ENCODE peak calls at places on chromosomes 5 and 9, in five cellular contexts. One of them, this sample, is unnamed. For H3K9me3, the result is how much of the 10 kb centered on the place peaks cover.

GRCh38 chr5:37015795-37016666 is 139.5 kb downstream of the NIPBL start:
- DNase-seq in stomach: no peak
- DNase-seq in GM23248: peak
- DNase-seq in PC-9: no peak
- DNase-seq in HepG2: no peak
- DNase-seq in this sample: peak

GRCh38 chr5:9533096-9533495 is 12.8 kb downstream of the SEMA5A start:
- DNase-seq in stomach: no peak
- DNase-seq in GM23248: no peak
- DNase-seq in PC-9: no peak
- DNase-seq in HepG2: no peak
- DNase-seq in this sample: peak

GRCh38 chr5:157252741-157253465 is 13.0 kb upstream of the CYFIP2 start:
- DNase-seq in stomach: no peak
- DNase-seq in GM23248: peak
- DNase-seq in PC-9: no peak
- DNase-seq in HepG2: no peak
- DNase-seq in this sample: peak

GRCh38 chr9:100087218-100087617 is 11.6 kb downstream of the ERP44 start:
- DNase-seq in stomach: no peak
- DNase-seq in GM23248: no peak
- DNase-seq in PC-9: no peak
- DNase-seq in HepG2: no peak
- DNase-seq in this sample: no peak

GRCh38 chr9:131635285-131635684 is 90.0 kb downstream of the PRRT1B start:
- DNase-seq in stomach: peak
- DNase-seq in GM23248: peak
- DNase-seq in PC-9: peak
- DNase-seq in HepG2: peak
- DNase-seq in this sample: peak

GRCh38 chr9:123848447-123849085 is 81.4 kb downstream of the DENND1A start:
- DNase-seq in stomach: no peak
- DNase-seq in GM23248: no peak
- DNase-seq in PC-9: no peak
- DNase-seq in HepG2: no peak
- DNase-seq in this sample: no peak

GRCh38 chr9:37197158-37198033 is 77.0 kb downstream of the ZCCHC7 start:
- DNase-seq in stomach: no peak
- DNase-seq in GM23248: peak
- DNase-seq in PC-9: no peak
- DNase-seq in HepG2: no peak
- DNase-seq in this sample: peak

GRCh38 chr5:173557123-173557903 is 59.1 kb downstream of the BOD1 start:
- DNase-seq in stomach: no peak
- DNase-seq in GM23248: no peak
- DNase-seq in PC-9: no peak
- DNase-seq in HepG2: no peak
- DNase-seq in this sample: no peak

GRCh38 chr9:33177633-33178032 is 10.5 kb upstream of the B4GALT1 start:
- DNase-seq in stomach: no peak
- DNase-seq in GM23248: no peak
- DNase-seq in PC-9: no peak
- DNase-seq in HepG2: no peak
- DNase-seq in this sample: no peak

GRCh38 chr5:135461752-135462151 is 9.6 kb upstream of the TIFAB start:
- DNase-seq in stomach: no peak
- DNase-seq in GM23248: no peak
- DNase-seq in PC-9: no peak
- DNase-seq in HepG2: no peak
- DNase-seq in this sample: no peak

GRCh38 chr5:180251141-180251540 is 40.7 kb downstream of the MAPK9 start:
- DNase-seq in stomach: no peak
- DNase-seq in GM23248: no peak
- DNase-seq in PC-9: no peak
- DNase-seq in HepG2: no peak
- DNase-seq in this sample: no peak
- H3K9me3 ChIP-seq in stomach: half or more
- H3K9me3 ChIP-seq in GM23248: under half
- H3K9me3 ChIP-seq in PC-9: under half
- H3K9me3 ChIP-seq in HepG2: under half
- H3K9me3 ChIP-seq in this sample: half or more

DNA sequence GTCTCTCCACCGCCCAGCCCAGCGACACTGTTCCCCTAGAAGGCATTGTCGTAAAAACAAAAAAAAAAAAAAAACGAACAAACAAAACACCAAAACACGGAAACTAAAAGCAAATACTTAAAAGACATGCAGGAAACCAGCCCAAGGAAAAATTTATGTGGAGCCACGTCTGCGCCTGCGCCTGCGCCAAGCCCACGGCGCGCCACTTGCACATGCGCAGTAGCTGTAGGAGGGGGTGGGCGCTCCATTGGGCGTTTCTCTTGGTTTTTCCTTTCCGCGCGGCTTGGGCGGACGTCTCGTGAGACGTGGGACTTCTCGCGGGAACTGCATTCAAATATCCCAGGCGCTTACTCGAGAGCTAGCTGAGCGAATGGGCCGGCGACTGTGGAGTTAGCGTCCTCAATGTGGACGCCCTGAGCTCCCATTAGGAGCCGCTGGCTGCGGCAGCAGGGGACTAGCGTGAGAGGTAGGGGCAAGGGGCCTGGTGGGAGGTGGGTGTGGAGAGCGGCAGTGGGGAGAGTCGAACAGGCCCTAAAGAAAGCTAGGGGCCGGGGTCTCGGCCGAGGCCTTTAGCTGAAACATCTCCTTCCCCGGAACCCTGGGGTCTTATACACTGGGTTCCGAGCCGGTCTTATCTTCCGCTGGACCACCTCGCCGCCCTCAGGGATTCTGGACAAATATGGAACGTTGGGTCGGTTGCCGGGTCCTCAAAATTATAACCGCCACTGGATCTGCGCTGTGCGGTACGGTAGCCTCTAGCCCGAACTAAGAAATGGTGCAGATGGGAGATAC is at the start of gene SPDL1:
- DNase-seq in stomach: peak
- DNase-seq in GM23248: peak
- DNase-seq in PC-9: peak
- DNase-seq in HepG2: peak
- DNase-seq in this sample: peak
- H3K4me3 ChIP-seq in stomach: peak
- H3K4me3 ChIP-seq in GM23248: peak
- H3K4me3 ChIP-seq in PC-9: peak
- H3K4me3 ChIP-seq in HepG2: peak
- H3K4me3 ChIP-seq in this sample: peak

GRCh38 chr5:140780512-140780911 is 5.4 kb upstream of the PCDHA1 start:
- DNase-seq in stomach: no peak
- DNase-seq in GM23248: no peak
- DNase-seq in PC-9: no peak
- DNase-seq in HepG2: no peak
- DNase-seq in this sample: no peak
- H3K9me3 ChIP-seq in stomach: under half
- H3K9me3 ChIP-seq in GM23248: under half
- H3K9me3 ChIP-seq in PC-9: under half
- H3K9me3 ChIP-seq in HepG2: half or more
- H3K9me3 ChIP-seq in this sample: half or more

DNA sequence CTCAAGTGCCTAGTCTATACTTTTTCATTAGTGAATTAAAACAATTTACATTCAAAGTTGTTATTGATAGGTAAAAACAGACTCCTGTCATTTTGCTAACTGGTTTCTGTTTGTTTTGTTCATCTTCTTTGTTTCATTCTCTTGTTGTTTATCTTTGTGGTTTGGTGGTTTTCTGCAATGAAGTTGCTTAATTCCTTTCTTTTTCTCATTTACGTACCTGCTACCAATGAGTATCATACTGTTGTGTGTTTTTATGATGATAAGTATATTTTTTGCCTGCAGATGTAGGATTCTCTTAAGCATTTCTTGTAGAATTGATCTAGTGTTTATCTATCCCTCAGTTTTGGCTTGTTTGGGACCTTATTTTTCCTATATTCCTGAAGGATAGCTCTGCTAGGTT is 2230.0 kb downstream of the MAT2B start:
- DNase-seq in stomach: no peak
- DNase-seq in GM23248: no peak
- DNase-seq in PC-9: no peak
- DNase-seq in HepG2: no peak
- DNase-seq in this sample: no peak
- H3K4me3 ChIP-seq in stomach: no peak
- H3K4me3 ChIP-seq in GM23248: no peak
- H3K4me3 ChIP-seq in PC-9: no peak
- H3K4me3 ChIP-seq in HepG2: no peak
- H3K4me3 ChIP-seq in this sample: no peak

DNA sequence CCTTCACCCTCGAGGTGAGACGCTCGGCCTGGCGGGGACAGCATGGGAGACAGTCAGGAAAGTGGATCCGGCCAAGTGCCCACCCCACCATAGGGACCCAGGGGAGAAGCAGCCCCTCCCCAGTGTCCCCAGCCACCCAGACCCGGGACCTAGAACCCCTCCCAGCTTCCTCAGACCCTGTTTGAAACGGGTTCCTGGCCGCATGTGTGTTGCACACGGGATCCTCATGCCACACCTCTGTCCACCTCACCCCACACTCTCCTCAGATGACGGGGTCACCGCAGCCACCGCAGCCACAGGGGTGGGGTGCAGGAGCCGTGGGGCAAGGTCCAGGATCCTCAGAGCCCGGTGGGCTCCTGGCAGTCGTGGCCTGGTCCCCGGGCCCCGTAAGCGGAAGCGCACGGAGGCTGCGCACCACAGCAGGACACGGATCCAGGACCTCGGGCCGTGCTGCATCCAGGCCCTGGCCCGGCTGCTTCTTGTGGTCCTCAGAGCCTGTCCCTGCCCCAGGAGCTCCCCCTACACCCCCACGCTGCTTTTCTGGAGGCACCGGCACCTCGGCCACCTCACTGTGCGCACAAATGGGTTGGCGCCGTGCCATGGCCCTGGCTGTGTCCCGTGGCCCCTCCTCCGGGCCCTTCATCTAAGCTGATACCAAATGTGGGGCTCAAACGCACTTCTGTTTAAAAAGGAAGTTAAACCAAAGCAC is 15.3 kb downstream of the TERT start:
- DNase-seq in stomach: no peak
- DNase-seq in GM23248: no peak
- DNase-seq in PC-9: no peak
- DNase-seq in HepG2: no peak
- DNase-seq in this sample: no peak
- H3K9me3 ChIP-seq in stomach: under half
- H3K9me3 ChIP-seq in GM23248: under half
- H3K9me3 ChIP-seq in PC-9: under half
- H3K9me3 ChIP-seq in HepG2: under half
- H3K9me3 ChIP-seq in this sample: under half